ENCODE peak calls at places on chromosomes 1 and 21, in seven cellular contexts. A is heart left ventricle; C is stimulated activated CD4-positive, alpha-beta T cell treated with anti-CD3 and anti-CD28 coated beads, Interleukin-1b, Interleukin-23, amount 100 ng/mL, for 4 hours; U is CD8-positive, alpha-beta T cell; L is bronchial epithelial cell; O is T-helper 1 cell; J is NT2/D1. R is an unnamed sample.

GRCh38 chr1:232704694-232705680 is 75.1 kb upstream of the SIPA1L2 start:
- DNase-seq in A (no peak), C (no peak), U (no peak), L (peak; percentile 96), O (no peak), J (no peak), R (no peak)

GRCh38 chr1:22869325-22869724 is 103.3 kb downstream of the LACTBL1 start:
- DNase-seq in A (no peak), C (no peak), U (no peak), L (no peak), O (no peak), J (no peak), R (no peak)

GRCh38 chr1:37602750-37603694 is 7.3 kb upstream of the GNL2 start:
- DNase-seq in A (no peak), C (no peak), U (peak; percentile 43), L (peak; percentile 27), O (peak; percentile 33), J (peak; percentile 55), R (peak; percentile 32)

GRCh38 chr1:3530931-3531818 is 76.7 kb downstream of the ARHGEF16 start:
- DNase-seq in A (peak; percentile 88), C (peak; percentile 71), U (peak; percentile 74), L (peak; percentile 55), O (peak; percentile 72), J (peak; percentile 59), R (peak; percentile 46)

GRCh38 chr1:68294354-68295066 is 62.2 kb upstream of the WLS start:
- DNase-seq in A (no peak), C (no peak), U (no peak), L (no peak), O (no peak), J (no peak), R (no peak)

GRCh38 chr1:168180148-168180524 is 1.4 kb downstream of the TIPRL start:
- DNase-seq in A (no peak), C (no peak), U (no peak), L (no peak), O (no peak), J (no peak), R (no peak)

GRCh38 chr1:112954945-112955677 is 885 bp downstream of the SLC16A1 start:
- DNase-seq in A (peak; percentile 71), C (peak; percentile 40), U (peak; percentile 51), L (peak; percentile 60), O (peak; percentile 17), J (peak; percentile 82), R (peak; percentile 16)

GRCh38 chr1:201331166-201331565 is 46.3 kb downstream of the TNNT2 start:
- DNase-seq in A (peak; percentile 6), C (no peak), U (no peak), L (no peak), O (no peak), J (no peak), R (no peak)

GRCh38 chr1:174830019-174830418 is 169.7 kb upstream of the CACYBP start:
- DNase-seq in A (no peak), C (no peak), U (no peak), L (no peak), O (no peak), J (no peak), R (no peak)

GRCh38 chr1:22747021-22747734 is 36.5 kb downstream of the EPHB2 start:
- DNase-seq in A (no peak), C (no peak), U (no peak), L (peak; percentile 85), O (no peak), J (no peak), R (no peak)

GRCh38 chr21:37145635-37146111 is 72.6 kb downstream of the TTC3 start:
- DNase-seq in A (no peak), C (no peak), U (no peak), L (peak; percentile 97), O (no peak), J (no peak), R (no peak)

GRCh38 chr1:53642215-53642555 is 96.8 kb downstream of the GLIS1 start:
- DNase-seq in A (no peak), C (no peak), U (no peak), L (no peak), O (no peak), J (no peak), R (no peak)

GRCh38 chr1:230191079-230191478 is 124.0 kb downstream of the GALNT2 start:
- DNase-seq in A (peak; percentile 72), C (no peak), U (no peak), L (no peak), O (no peak), J (no peak), R (no peak)

GRCh38 chr21:31566061-31566460 is 93.4 kb upstream of the SOD1 start:
- DNase-seq in A (no peak), C (no peak), U (no peak), L (no peak), O (no peak), J (no peak), R (no peak)